ENCODE peak calls at places on chromosomes 4 and X, in seven cellular contexts. K is body of pancreas, O is suprapubic skin, I is sigmoid colon, Z is heart left ventricle, Q is esophagus muscularis mucosa, T is ovary. R is an unnamed sample.

GRCh38 chr4:85672116-85672515 is 197.2 kb downstream of the ARHGAP24 start:
- DNase-seq in Q (no peak), I (no peak), Z (no peak), T (no peak), K (no peak), O (no peak), R (no peak)

GRCh38 chr4:99473131-99473530 is 37.7 kb upstream of the C4orf17 start:
- DNase-seq in I (no peak), Z (no peak), T (no peak), O (no peak), K (no peak), Q (no peak), R (no peak)

GRCh38 chrX:17638731-17639130 is 98.6 kb upstream of the SCML1 start:
- DNase-seq in T (no peak), Z (no peak), Q (no peak), K (no peak), I (no peak), O (no peak), R (no peak)

GRCh38 chrX:95703696-95704095 is 980.9 kb upstream of the DIAPH2 start:
- DNase-seq in K (no peak), I (no peak), T (no peak), O (no peak), Z (no peak), Q (no peak), R (no peak)

GRCh38 chrX:134457708-134458107 is 2.3 kb upstream of the HPRT1 start:
- DNase-seq in T (no peak), O (no peak), Q (no peak), I (no peak), Z (no peak), K (no peak), R (no peak)

GRCh38 chr4:94532016-94532789 is 80.5 kb downstream of the PDLIM5 start:
- DNase-seq in I (no peak), Q (no peak), K (no peak), Z (no peak), O (no peak), T (no peak), R (no peak)

GRCh38 chr4:15920723-15921591 is 17.6 kb downstream of the FGFBP1 start:
- DNase-seq in K (peak; percentile 63), Z (peak; percentile 81), Q (no peak), T (no peak), I (no peak), O (no peak), R (no peak)

GRCh38 chr4:40969499-40969898 is 219.7 kb downstream of the NSUN7 start:
- DNase-seq in T (no peak), O (no peak), I (no peak), Z (no peak), K (no peak), Q (peak; percentile 14), R (no peak)

GRCh38 chr4:14844059-14844458 is 158.2 kb upstream of the CPEB2 start:
- DNase-seq in I (no peak), Q (no peak), Z (no peak), T (no peak), K (no peak), O (no peak), R (no peak)

GRCh38 chr4:132297346-132297745 is 851.7 kb upstream of the PCDH10 start:
- DNase-seq in Q (no peak), T (no peak), I (no peak), Z (no peak), O (no peak), K (no peak), R (no peak)

GRCh38 chr4:130478406-130478805 is 1382.5 kb downstream of the C4orf33 start:
- DNase-seq in O (no peak), K (no peak), I (no peak), T (no peak), Q (no peak), Z (no peak), R (no peak)

GRCh38 chr4:183291070-183291469 is 29.0 kb downstream of the CLDN22 start:
- DNase-seq in Z (no peak), K (no peak), I (no peak), O (no peak), Q (no peak), T (no peak), R (no peak)

GRCh38 chr4:39732728-39733127 is 34.8 kb downstream of the UBE2K start:
- DNase-seq in O (no peak), I (no peak), Z (no peak), K (no peak), T (no peak), Q (no peak), R (no peak)

DNA sequence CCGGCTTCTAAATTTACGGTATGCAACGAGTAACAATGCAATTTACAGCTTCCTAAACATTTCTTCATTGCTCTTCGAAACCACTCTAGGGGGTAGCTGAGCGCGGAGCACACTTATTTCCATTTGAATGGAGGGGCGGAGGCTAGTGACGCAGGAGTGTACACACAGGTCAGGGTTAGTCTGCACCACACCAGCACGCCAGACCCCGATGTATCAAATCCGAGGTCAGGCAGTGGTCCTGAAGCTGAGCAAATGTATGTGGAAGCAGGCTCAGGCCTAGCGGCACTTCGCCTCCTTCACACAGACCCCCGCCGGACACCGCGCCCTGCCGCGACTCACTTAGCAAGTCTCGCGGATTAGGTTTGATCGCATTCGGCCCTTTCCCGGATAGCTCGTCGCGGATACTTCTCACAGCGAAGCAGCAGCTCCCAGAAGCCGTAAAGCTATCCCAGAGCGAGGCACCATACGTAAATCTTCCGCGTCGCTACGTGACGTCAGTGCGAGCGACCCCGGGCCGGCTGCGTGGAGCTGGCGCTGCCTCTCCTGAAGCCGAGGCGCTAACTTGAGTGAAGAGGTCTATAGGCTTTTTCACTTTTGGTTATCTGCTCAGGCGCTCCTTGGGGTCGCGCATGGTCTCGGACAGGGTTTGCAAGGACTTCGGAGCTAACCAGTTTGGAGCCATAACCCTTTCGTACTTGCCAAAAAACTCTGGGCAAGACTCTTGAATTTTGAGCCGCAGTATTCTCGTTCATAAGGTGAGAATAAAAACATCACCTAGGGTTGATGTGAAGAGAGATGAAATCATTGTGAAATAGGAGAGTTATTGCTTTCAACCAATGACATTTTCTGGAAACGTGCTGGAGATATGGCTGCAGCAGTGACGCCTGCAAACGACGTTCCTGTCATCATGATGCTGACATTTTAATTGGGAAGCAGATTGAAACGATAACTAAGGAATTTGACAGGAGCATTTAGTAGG is at the start of gene AASDH:
- DNase-seq in T (peak; percentile 92), K (peak; percentile 94), Z (peak; percentile 94), Q (peak; percentile 97), O (peak; percentile 94), I (peak; percentile 95), R (peak; percentile 93)
- TF ChIP-seq POLR2A in T (peak; percentile 87), K (peak; percentile 90), Z (peak; percentile 74), Q (peak; percentile 70), O (peak; percentile 51), I (peak; percentile 84), R (peak; percentile 82)

GRCh38 chrX:109839694-109840358 is 106.8 kb upstream of the ACSL4 start:
- DNase-seq in K (peak; percentile 11), I (peak; percentile 64), O (no peak), T (no peak), Q (no peak), Z (peak; percentile 29), R (no peak)
- TF ChIP-seq CTCF in K (no peak), I (no peak), O (no peak), T (no peak), Q (no peak), Z (no peak), R (no peak)

DNA sequence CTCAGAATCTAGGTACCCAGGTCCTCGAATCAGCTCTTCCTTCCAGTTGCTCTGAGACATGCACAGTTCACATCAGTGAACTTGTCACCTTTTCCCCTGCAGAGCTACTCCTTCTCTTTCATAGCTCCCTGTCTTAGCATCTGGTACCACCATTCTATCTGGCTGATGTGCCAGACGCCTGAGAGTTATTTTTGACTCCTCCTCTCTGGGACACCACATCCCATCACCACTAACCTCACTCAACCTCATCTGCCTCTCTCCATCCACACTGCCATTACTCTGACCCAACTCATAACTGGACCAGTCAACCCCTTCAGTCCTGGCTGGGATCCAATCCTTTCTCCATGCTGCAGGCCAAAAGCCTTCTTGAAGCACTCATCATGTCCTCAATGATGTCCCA is 44.5 kb downstream of the SLC2A9 start:
- DNase-seq in I (no peak), Q (peak; percentile 64), O (no peak), Z (no peak), T (no peak), K (no peak), R (no peak)
- H3K27ac ChIP-seq in I (no peak overlapping the region), Q (no peak overlapping the region), O (no peak overlapping the region), Z (no peak overlapping the region), T (no peak overlapping the region), K (no peak overlapping the region), R (no peak overlapping the region)

DNA sequence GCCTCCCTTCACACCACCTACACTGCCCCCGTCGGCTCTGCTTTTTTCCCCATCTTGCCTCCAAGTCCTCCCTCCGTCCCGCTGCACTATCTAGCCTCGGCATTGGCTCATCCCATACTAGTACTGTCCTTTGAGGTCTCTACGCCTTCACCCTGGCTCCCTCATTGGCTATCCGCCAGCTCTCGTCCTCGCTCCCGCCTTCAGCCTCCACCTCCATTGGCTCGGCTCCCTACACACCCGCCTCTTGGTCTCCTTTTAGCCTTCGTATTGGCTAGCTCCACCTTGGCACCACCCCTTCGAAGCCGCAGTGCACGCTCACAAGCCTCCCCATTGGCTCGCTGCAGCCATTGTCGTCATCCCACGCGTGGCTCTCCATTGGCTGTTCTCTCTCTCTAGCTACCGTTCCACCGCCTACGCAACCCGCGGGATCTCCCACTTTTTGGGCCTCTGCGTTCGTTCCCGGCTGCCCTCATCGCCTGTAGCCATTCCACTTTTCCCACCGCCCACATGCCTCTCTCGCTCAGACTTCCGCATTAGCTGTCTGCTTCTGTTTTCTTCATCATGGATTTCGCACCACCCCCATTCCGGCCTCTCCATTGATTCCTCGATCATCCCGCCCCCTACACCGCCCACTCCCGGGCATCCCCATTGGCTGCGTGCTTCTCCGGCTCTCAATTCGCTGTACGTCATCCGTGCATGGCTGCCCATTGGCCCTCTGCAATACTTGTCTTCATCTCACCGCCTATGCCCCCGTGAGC is 404 bp upstream of the PPP1R3F start:
- DNase-seq in K (peak; percentile 98), T (peak; percentile 97), Q (peak; percentile 99), O (peak; percentile 99), I (peak; percentile 99), Z (peak; percentile 98), R (peak; percentile 98)
- TF ChIP-seq POLR2A in K (peak; percentile 74), T (peak; percentile 41), Q (no peak), O (no peak), I (peak; percentile 45), Z (peak; percentile 73), R (peak; percentile 81)

GRCh38 chr4:155005395-155006087 is 202.9 kb upstream of the NPY2R start:
- DNase-seq in Q (no peak), O (no peak), K (peak; percentile 3), I (no peak), T (no peak), Z (no peak), R (no peak)
- TF ChIP-seq CTCF in Q (no peak), O (no peak), K (no peak), I (no peak), T (no peak), Z (no peak), R (no peak)

DNA sequence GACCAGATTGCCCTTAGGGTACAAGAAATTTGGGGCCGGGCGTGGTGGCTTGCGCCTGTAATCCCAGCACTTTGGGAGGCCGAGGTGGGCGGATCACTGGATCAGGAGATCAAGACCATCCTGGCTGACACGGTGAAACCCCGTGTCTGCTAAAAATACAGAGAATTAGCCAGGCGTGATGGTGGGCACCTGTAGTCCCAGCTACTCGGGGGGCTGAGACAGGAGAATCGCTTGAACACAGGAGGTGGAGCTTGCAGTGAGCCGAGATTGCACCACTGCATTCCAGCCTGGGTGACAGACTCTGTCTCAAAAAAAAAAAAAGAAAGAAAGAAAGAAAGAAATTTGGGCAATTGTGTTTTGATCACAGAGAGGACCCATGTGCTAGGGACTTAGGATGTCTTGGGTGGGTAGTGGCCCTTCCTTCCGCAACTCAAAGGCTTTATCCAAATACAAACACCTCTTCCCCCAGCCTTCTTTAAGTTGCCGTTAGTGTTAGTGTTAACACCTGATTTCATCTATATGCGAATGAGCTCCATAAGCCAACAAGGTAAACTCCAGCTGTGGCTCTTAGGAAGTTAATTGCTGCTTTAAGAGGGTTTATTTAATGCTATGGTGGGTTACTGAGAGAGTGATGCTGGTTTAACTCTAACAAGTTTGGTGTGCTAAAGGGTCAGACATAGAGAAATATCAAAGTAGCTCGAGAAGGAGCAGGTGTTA is 8.6 kb upstream of the CCDC110 start:
- DNase-seq in I (no peak), O (no peak), T (no peak), Z (no peak), K (no peak), Q (no peak), R (no peak)
- H3K27ac ChIP-seq in I (no peak overlapping the region), O (no peak overlapping the region), T (no peak overlapping the region), Z (no peak overlapping the region), K (no peak overlapping the region), Q (peak overlapping the region; percentile 27), R (no peak overlapping the region)

R was measured in right lobe of liver.